ENCODE peak calls at places on chromosomes 1 and 21, in nine cellular contexts. U is CD8-positive, alpha-beta memory T cell; Q is suprapubic skin; X is adrenal gland; I is OCI-LY7; G is WERI-Rb-1; V is psoas muscle; A is prostate gland; D is heart left ventricle. Z is an unnamed sample.
A peak's percentile ranks its signal among the peaks of the same experiment; 100 is the strongest.

GRCh38 chr1:68141079-68141800 is 90.8 kb upstream of the DIRAS3 start:
- DNase-seq in U (no peak), I (no peak), X (no peak), V (no peak), G (no peak), D (no peak), Q (no peak), A (no peak), Z (peak; percentile 70)

GRCh38 chr1:10615336-10615735 is 140.6 kb downstream of the PEX14 start:
- DNase-seq in V (no peak), D (no peak), G (no peak), A (no peak), I (no peak), X (no peak), U (no peak), Q (peak; percentile 27), Z (no peak)

GRCh38 chr1:209600541-209600940 is 17.0 kb downstream of the CAMK1G start:
- DNase-seq in U (no peak), X (no peak), A (no peak), V (no peak), Q (no peak), G (no peak), I (no peak), D (no peak), Z (no peak)

GRCh38 chr1:59765036-59765730 is 49.6 kb upstream of the HOOK1 start:
- DNase-seq in A (peak; percentile 40), I (no peak), Q (no peak), V (no peak), G (peak; percentile 82), X (no peak), D (no peak), U (no peak), Z (no peak)

GRCh38 chr1:199089393-199090122 is 450.7 kb downstream of the PTPRC start:
- DNase-seq in G (no peak), U (peak; percentile 64), Q (no peak), I (peak; percentile 76), D (no peak), X (no peak), A (no peak), V (no peak), Z (no peak)

GRCh38 chr1:54371038-54371935 is 34.9 kb downstream of the SSBP3 start:
- DNase-seq in X (peak; percentile 86), G (no peak), U (no peak), V (no peak), I (no peak), D (no peak), Q (no peak), A (peak; percentile 73), Z (no peak)

GRCh38 chr1:210301254-210301955 is 27.3 kb upstream of the HHAT start:
- DNase-seq in A (peak; percentile 23), I (no peak), Q (no peak), G (no peak), V (no peak), U (no peak), X (no peak), D (no peak), Z (no peak)

GRCh38 chr1:12112711-12113161 is 49.6 kb downstream of the TNFRSF8 start:
- DNase-seq in X (no peak), I (no peak), D (no peak), V (no peak), U (peak; percentile 33), A (no peak), Q (no peak), G (no peak), Z (peak; percentile 28)

GRCh38 chr1:3011127-3011526 is 10.1 kb upstream of the ACTRT2 start:
- DNase-seq in X (no peak), I (no peak), A (no peak), U (no peak), V (no peak), Q (no peak), G (no peak), D (no peak), Z (no peak)

GRCh38 chr1:15703562-15703961 is 19.4 kb downstream of the PLEKHM2 start:
- DNase-seq in D (peak; percentile 77), Q (peak; percentile 89), A (peak; percentile 49), V (peak; percentile 83), X (peak; percentile 89), G (no peak), U (no peak), I (no peak), Z (peak; percentile 96)

GRCh38 chr1:27659497-27660299 is 12.3 kb downstream of the IFI6 start:
- DNase-seq in V (peak; percentile 92), G (peak; percentile 80), A (peak; percentile 84), I (peak; percentile 94), U (peak; percentile 92), X (peak; percentile 95), Q (peak; percentile 96), D (peak; percentile 95), Z (peak; percentile 83)

GRCh38 chr1:93374334-93375106 is 28.8 kb downstream of the DR1 start:
- DNase-seq in G (no peak), X (no peak), D (no peak), Q (no peak), I (no peak), A (no peak), U (no peak), V (no peak), Z (no peak)

GRCh38 chr1:159828916-159829634 is 2.4 kb downstream of the SLAMF8 start:
- DNase-seq in D (peak; percentile 60), G (peak; percentile 40), U (no peak), I (peak; percentile 29), X (peak; percentile 70), V (peak; percentile 42), Q (no peak), A (peak; percentile 14), Z (no peak)

GRCh38 chr1:159828176-159828575 is 1.5 kb downstream of the SLAMF8 start:
- DNase-seq in I (no peak), Q (no peak), V (no peak), U (no peak), D (no peak), G (no peak), A (no peak), X (no peak), Z (no peak)

GRCh38 chr1:159826436-159827101 is at the start of gene SLAMF8:
- DNase-seq in I (no peak), G (no peak), D (peak; percentile 48), V (peak; percentile 23), U (peak; percentile 82), X (peak; percentile 64), A (no peak), Q (no peak), Z (peak; percentile 20)

GRCh38 chr1:159827102-159827490 is 423 bp downstream of the SLAMF8 start:
- DNase-seq in Q (no peak), D (no peak), U (no peak), X (no peak), I (no peak), A (no peak), V (no peak), G (no peak), Z (no peak)

GRCh38 chr1:159827549-159827948 is 876 bp downstream of the SLAMF8 start:
- DNase-seq in U (no peak), I (no peak), V (no peak), X (no peak), G (no peak), A (no peak), D (no peak), Q (no peak), Z (no peak)
- H3K4me3 ChIP-seq in U (peak overlapping the region; percentile 38), I (no peak overlapping the region), V (no peak overlapping the region), X (no peak overlapping the region), G (no peak overlapping the region), A (no peak overlapping the region), D (no peak overlapping the region), Q (no peak overlapping the region), Z (no peak overlapping the region)

DNA sequence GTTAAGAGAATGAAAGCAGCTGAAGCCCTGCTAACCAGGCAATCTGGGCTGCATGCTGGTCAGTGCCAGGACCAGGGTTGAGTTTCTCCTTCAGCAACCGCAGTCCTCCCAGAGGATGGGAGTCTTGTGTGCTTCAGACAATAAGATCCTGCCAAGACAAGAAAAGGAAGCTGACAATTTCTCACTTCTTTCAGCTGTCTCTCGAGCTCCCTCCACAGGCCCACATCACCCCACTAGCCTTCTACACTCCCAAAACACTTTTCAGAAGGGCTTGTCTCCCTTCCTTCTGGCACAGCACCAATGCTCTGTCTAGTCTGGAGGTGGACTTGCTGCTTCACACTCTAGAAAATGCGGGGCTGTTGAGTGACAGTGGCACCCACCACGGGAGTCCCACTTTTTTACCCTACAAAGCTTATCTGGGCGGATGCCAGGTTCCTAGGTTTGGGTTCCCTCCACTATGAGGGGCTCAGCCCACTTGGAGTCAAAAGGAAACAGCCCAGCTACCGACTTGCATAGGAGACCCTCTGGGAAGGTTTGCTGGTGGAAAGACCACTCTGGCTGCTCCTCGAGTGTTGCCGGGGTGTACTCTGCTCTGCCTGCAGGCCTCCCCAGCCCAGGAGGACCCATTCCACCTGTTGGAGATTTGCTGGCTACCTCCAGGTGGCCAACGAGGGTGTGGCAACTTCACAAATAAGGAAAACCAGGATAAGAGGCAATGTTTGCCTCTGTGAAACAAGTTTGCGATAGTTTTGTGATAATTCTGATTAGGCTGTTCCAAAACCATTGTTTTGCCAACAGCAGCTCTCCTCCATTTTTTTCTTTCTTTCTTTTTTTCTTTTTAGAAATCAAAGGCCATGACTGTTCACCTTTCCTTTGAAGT is 68.9 kb downstream of the TENT5C start:
- DNase-seq in X (no peak), G (peak; percentile 30), A (no peak), Q (no peak), U (peak; percentile 75), I (peak; percentile 87), V (no peak), D (no peak), Z (no peak)
- H3K4me3 ChIP-seq in X (no peak overlapping the region), G (no peak overlapping the region), A (no peak overlapping the region), Q (no peak overlapping the region), U (no peak overlapping the region), I (no peak overlapping the region), V (no peak overlapping the region), D (no peak overlapping the region), Z (no peak overlapping the region)

GRCh38 chr21:45980697-45981096 is 873 bp upstream of the COL6A1 start:
- DNase-seq in A (no peak), V (no peak), U (no peak), I (no peak), D (no peak), X (no peak), Q (no peak), G (no peak), Z (no peak)
- H3K4me3 ChIP-seq in A (peak overlapping the region; percentile 17), V (peak overlapping the region; percentile 69), U (peak overlapping the region; percentile 44), I (no peak overlapping the region), D (peak overlapping the region; percentile 16), X (peak overlapping the region; percentile 56), Q (peak overlapping the region; percentile 73), G (peak overlapping the region; percentile 34), Z (peak overlapping the region; percentile 62)

GRCh38 chr1:22522221-22522743 is 41.0 kb upstream of the EPHA8 start:
- DNase-seq in I (no peak), Q (no peak), A (no peak), V (no peak), D (no peak), G (no peak), X (no peak), U (no peak), Z (no peak)

GRCh38 chr1:22520871-22521270 is 42.4 kb upstream of the EPHA8 start:
- DNase-seq in G (no peak), V (no peak), A (no peak), U (no peak), X (no peak), D (no peak), I (no peak), Q (no peak), Z (no peak)

GRCh38 chr1:22517936-22518335 is 45.4 kb upstream of the EPHA8 start:
- DNase-seq in D (no peak), I (no peak), V (no peak), U (no peak), X (no peak), A (no peak), Q (no peak), G (no peak), Z (no peak)

GRCh38 chr1:22521692-22522091 is 41.6 kb upstream of the EPHA8 start:
- DNase-seq in D (no peak), X (no peak), V (no peak), U (no peak), A (no peak), I (no peak), G (no peak), Q (no peak), Z (no peak)

GRCh38 chr1:22518379-22518778 is 44.9 kb upstream of the EPHA8 start:
- DNase-seq in G (no peak), A (no peak), D (no peak), X (no peak), Q (no peak), U (no peak), I (no peak), V (no peak), Z (no peak)
- H3K4me3 ChIP-seq in G (no peak overlapping the region), A (no peak overlapping the region), D (no peak overlapping the region), X (no peak overlapping the region), Q (no peak overlapping the region), U (no peak overlapping the region), I (no peak overlapping the region), V (no peak overlapping the region), Z (no peak overlapping the region)